ENCODE peak calls at places on chromosomes 2 and 18, in ten cellular contexts. One of them, this sample, is unnamed.

GRCh38 chr2:177325554-177325953 is 61.0 kb upstream of the NFE2L2 start:
- DNase-seq in neuronal stem cell: no peak
- DNase-seq in neural progenitor cell: no peak
- DNase-seq in effector memory CD4-positive, alpha-beta T cell: no peak
- DNase-seq in fibroblast of lung: no peak
- DNase-seq in right cardiac atrium: no peak
- DNase-seq in psoas muscle: no peak
- DNase-seq in left ventricle myocardium inferior: no peak
- DNase-seq in OCI-LY7: no peak
- DNase-seq in cardiac muscle cell: no peak
- DNase-seq in this sample: no peak

GRCh38 chr2:69021027-69021426 is 8.0 kb downstream of the ANTXR1 start:
- DNase-seq in psoas muscle: no peak
- DNase-seq in neuronal stem cell: no peak
- DNase-seq in fibroblast of lung: no peak
- DNase-seq in OCI-LY7: no peak
- DNase-seq in left ventricle myocardium inferior: no peak
- DNase-seq in effector memory CD4-positive, alpha-beta T cell: no peak
- DNase-seq in cardiac muscle cell: no peak
- DNase-seq in neural progenitor cell: no peak
- DNase-seq in right cardiac atrium: no peak
- DNase-seq in this sample: no peak

GRCh38 chr2:105919191-105919811 is 174.6 kb downstream of the NCK2 start:
- DNase-seq in neural progenitor cell: no peak
- DNase-seq in cardiac muscle cell: no peak
- DNase-seq in fibroblast of lung: no peak
- DNase-seq in OCI-LY7: no peak
- DNase-seq in effector memory CD4-positive, alpha-beta T cell: no peak
- DNase-seq in right cardiac atrium: peak; percentile 67
- DNase-seq in neuronal stem cell: no peak
- DNase-seq in left ventricle myocardium inferior: peak; percentile 70
- DNase-seq in psoas muscle: no peak
- DNase-seq in this sample: no peak

GRCh38 chr2:237128026-237128703 is 42.5 kb downstream of the COPS8 start:
- DNase-seq in right cardiac atrium: peak; percentile 94
- DNase-seq in fibroblast of lung: peak; percentile 100
- DNase-seq in neuronal stem cell: peak; percentile 31
- DNase-seq in neural progenitor cell: peak; percentile 44
- DNase-seq in cardiac muscle cell: no peak
- DNase-seq in OCI-LY7: no peak
- DNase-seq in effector memory CD4-positive, alpha-beta T cell: no peak
- DNase-seq in left ventricle myocardium inferior: peak; percentile 86
- DNase-seq in psoas muscle: peak; percentile 95
- DNase-seq in this sample: no peak

GRCh38 chr2:27085670-27086089 is 892 bp upstream of the KHK start:
- DNase-seq in right cardiac atrium: peak; percentile 93
- DNase-seq in neural progenitor cell: peak; percentile 81
- DNase-seq in effector memory CD4-positive, alpha-beta T cell: peak; percentile 4
- DNase-seq in psoas muscle: peak; percentile 91
- DNase-seq in left ventricle myocardium inferior: peak; percentile 82
- DNase-seq in neuronal stem cell: no peak
- DNase-seq in cardiac muscle cell: peak; percentile 72
- DNase-seq in OCI-LY7: no peak
- DNase-seq in fibroblast of lung: peak; percentile 72
- DNase-seq in this sample: no peak

GRCh38 chr2:165646321-165646801 is 147.7 kb downstream of the GALNT3 start:
- DNase-seq in right cardiac atrium: no peak
- DNase-seq in neuronal stem cell: no peak
- DNase-seq in left ventricle myocardium inferior: no peak
- DNase-seq in cardiac muscle cell: peak; percentile 17
- DNase-seq in OCI-LY7: no peak
- DNase-seq in effector memory CD4-positive, alpha-beta T cell: no peak
- DNase-seq in psoas muscle: no peak
- DNase-seq in neural progenitor cell: no peak
- DNase-seq in fibroblast of lung: peak; percentile 31
- DNase-seq in this sample: no peak

GRCh38 chr2:207762146-207762545 is 7.6 kb downstream of the FZD5 start:
- DNase-seq in neural progenitor cell: no peak
- DNase-seq in effector memory CD4-positive, alpha-beta T cell: no peak
- DNase-seq in neuronal stem cell: no peak
- DNase-seq in right cardiac atrium: no peak
- DNase-seq in fibroblast of lung: no peak
- DNase-seq in left ventricle myocardium inferior: no peak
- DNase-seq in OCI-LY7: no peak
- DNase-seq in psoas muscle: no peak
- DNase-seq in cardiac muscle cell: no peak
- DNase-seq in this sample: no peak

GRCh38 chr2:207662203-207662602 is 37.0 kb upstream of the METTL21A start:
- DNase-seq in neuronal stem cell: no peak
- DNase-seq in OCI-LY7: peak; percentile 66
- DNase-seq in right cardiac atrium: no peak
- DNase-seq in neural progenitor cell: no peak
- DNase-seq in effector memory CD4-positive, alpha-beta T cell: no peak
- DNase-seq in fibroblast of lung: no peak
- DNase-seq in left ventricle myocardium inferior: no peak
- DNase-seq in psoas muscle: no peak
- DNase-seq in cardiac muscle cell: no peak
- DNase-seq in this sample: no peak

GRCh38 chr18:36933552-36933951 is 104.6 kb downstream of the KIAA1328 start:
- DNase-seq in right cardiac atrium: no peak
- DNase-seq in cardiac muscle cell: no peak
- DNase-seq in effector memory CD4-positive, alpha-beta T cell: no peak
- DNase-seq in OCI-LY7: no peak
- DNase-seq in neural progenitor cell: no peak
- DNase-seq in left ventricle myocardium inferior: no peak
- DNase-seq in psoas muscle: no peak
- DNase-seq in fibroblast of lung: no peak
- DNase-seq in neuronal stem cell: no peak
- DNase-seq in this sample: no peak

GRCh38 chr2:217223222-217223930 is 363.5 kb upstream of the TNP1 start:
- DNase-seq in right cardiac atrium: no peak
- DNase-seq in cardiac muscle cell: no peak
- DNase-seq in neural progenitor cell: no peak
- DNase-seq in OCI-LY7: peak; percentile 25
- DNase-seq in left ventricle myocardium inferior: no peak
- DNase-seq in fibroblast of lung: peak; percentile 98
- DNase-seq in effector memory CD4-positive, alpha-beta T cell: no peak
- DNase-seq in psoas muscle: no peak
- DNase-seq in neuronal stem cell: no peak
- DNase-seq in this sample: no peak

GRCh38 chr2:48733067-48733503 is 22.4 kb downstream of the LHCGR start:
- DNase-seq in OCI-LY7: no peak
- DNase-seq in left ventricle myocardium inferior: no peak
- DNase-seq in neural progenitor cell: no peak
- DNase-seq in effector memory CD4-positive, alpha-beta T cell: no peak
- DNase-seq in neuronal stem cell: no peak
- DNase-seq in cardiac muscle cell: no peak
- DNase-seq in psoas muscle: no peak
- DNase-seq in fibroblast of lung: no peak
- DNase-seq in right cardiac atrium: no peak
- DNase-seq in this sample: no peak

DNA sequence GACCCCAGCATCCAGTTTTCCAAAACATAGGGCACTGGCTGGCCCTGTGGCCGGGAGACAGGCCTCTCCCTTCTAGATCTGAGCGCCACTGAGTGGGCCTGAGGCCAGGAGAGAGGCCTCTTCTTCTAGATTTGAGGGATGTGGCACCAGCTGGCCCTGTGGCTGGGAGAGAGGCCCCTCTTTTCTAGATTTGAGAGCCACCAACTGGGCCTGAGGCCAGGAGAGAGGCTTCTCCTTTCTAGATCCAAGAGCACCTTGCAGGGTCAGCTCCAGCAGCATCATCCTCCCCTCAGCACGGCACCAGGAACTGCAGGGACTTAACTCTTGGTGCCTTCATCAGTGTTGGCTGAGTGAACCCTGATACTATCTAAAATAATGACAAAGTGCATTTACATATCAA is 114.3 kb upstream of the ALKAL2 start:
- DNase-seq in left ventricle myocardium inferior: no peak
- DNase-seq in right cardiac atrium: no peak
- DNase-seq in neuronal stem cell: no peak
- DNase-seq in psoas muscle: no peak
- DNase-seq in fibroblast of lung: no peak
- DNase-seq in effector memory CD4-positive, alpha-beta T cell: no peak
- DNase-seq in cardiac muscle cell: no peak
- DNase-seq in neural progenitor cell: no peak
- DNase-seq in OCI-LY7: no peak
- DNase-seq in this sample: no peak
- H3K9me3 ChIP-seq in left ventricle myocardium inferior: peaks cover 13% of the 10 kb centered on the region
- H3K9me3 ChIP-seq in right cardiac atrium: no peaks in the 10 kb centered on the region
- H3K9me3 ChIP-seq in neuronal stem cell: peaks cover 4% of the 10 kb centered on the region
- H3K9me3 ChIP-seq in psoas muscle: no peaks in the 10 kb centered on the region
- H3K9me3 ChIP-seq in fibroblast of lung: no peaks in the 10 kb centered on the region
- H3K9me3 ChIP-seq in effector memory CD4-positive, alpha-beta T cell: peaks cover 4% of the 10 kb centered on the region
- H3K9me3 ChIP-seq in cardiac muscle cell: no peaks in the 10 kb centered on the region
- H3K9me3 ChIP-seq in neural progenitor cell: no peaks in the 10 kb centered on the region
- H3K9me3 ChIP-seq in OCI-LY7: no peaks in the 10 kb centered on the region
- H3K9me3 ChIP-seq in this sample: peaks cover 5% of the 10 kb centered on the region

DNA sequence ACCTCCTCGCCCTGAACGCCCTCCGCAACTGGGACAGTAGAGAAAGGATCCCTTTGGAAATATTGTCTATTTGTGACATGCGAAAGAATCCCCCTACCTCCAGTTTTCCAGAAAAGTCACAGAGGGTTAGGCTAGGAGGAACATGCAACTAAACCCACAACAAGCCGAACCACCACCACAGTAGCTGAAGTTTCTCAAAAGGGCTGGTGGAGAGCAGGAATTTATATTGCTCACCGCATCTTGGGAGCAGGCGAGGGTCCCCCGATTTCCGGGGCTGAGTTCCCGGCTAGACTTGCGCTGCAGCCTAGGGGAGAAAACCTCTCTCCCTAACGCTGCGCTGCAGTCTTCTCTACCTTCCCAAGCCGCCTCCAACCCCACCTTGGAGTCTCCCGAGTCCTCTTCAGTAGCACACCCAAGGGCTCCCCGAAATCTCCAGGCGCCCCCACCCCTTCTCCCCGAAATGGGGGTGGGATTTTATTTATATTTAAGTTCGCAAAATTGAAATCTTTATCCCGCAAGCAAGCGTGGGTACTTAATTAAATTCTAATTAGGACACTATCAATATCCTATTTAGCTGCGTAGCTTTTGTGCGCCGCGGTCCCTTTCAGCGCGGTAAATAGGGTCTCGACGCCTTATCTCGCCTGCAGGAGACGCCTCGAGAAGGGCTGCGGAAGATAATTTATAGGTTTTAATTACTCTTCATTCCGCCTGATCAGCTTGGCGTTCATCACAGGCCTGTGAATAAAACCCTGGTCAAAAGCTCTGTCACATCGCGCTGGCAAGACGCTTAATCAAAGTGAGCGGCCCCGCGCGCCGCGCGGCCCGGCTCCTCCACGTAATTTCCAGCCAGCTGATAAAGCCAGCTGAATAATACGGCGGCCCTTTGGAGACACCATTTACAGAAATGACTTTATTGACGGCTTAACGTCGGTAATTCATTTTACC is 2.0 kb upstream of the EN1 start:
- DNase-seq in cardiac muscle cell: no peak
- DNase-seq in psoas muscle: no peak
- DNase-seq in effector memory CD4-positive, alpha-beta T cell: no peak
- DNase-seq in OCI-LY7: no peak
- DNase-seq in neuronal stem cell: peak; percentile 24
- DNase-seq in neural progenitor cell: peak; percentile 41
- DNase-seq in left ventricle myocardium inferior: no peak
- DNase-seq in right cardiac atrium: no peak
- DNase-seq in fibroblast of lung: no peak
- DNase-seq in this sample: no peak
- H3K9me3 ChIP-seq in cardiac muscle cell: no peaks in the 10 kb centered on the region
- H3K9me3 ChIP-seq in psoas muscle: no peaks in the 10 kb centered on the region
- H3K9me3 ChIP-seq in effector memory CD4-positive, alpha-beta T cell: no peaks in the 10 kb centered on the region
- H3K9me3 ChIP-seq in OCI-LY7: no peaks in the 10 kb centered on the region
- H3K9me3 ChIP-seq in neuronal stem cell: peaks cover 4% of the 10 kb centered on the region
- H3K9me3 ChIP-seq in neural progenitor cell: no peaks in the 10 kb centered on the region
- H3K9me3 ChIP-seq in left ventricle myocardium inferior: no peaks in the 10 kb centered on the region
- H3K9me3 ChIP-seq in right cardiac atrium: no peaks in the 10 kb centered on the region
- H3K9me3 ChIP-seq in fibroblast of lung: no peaks in the 10 kb centered on the region
- H3K9me3 ChIP-seq in this sample: no peaks in the 10 kb centered on the region

DNA sequence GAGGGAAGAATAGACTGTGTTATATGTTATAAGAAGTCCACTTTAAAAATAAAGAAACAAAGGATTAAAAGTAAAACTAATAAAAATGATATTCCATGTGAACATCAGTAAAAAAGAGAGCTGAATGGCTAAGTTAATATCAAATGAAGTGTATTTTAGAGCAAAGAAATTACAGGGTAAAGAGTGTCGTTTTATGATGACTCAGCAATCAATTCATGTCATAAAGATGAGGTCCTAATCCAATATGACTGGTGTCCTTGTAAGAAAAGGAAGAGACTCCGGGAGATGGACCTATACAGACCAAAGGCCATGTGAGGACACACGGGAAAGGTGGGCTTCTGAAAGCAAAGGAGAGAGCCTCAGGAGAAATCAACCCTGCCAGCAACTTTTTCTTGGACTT is 615.5 kb upstream of the KLHL29 start:
- DNase-seq in cardiac muscle cell: no peak
- DNase-seq in effector memory CD4-positive, alpha-beta T cell: no peak
- DNase-seq in neuronal stem cell: no peak
- DNase-seq in fibroblast of lung: no peak
- DNase-seq in neural progenitor cell: no peak
- DNase-seq in right cardiac atrium: no peak
- DNase-seq in psoas muscle: no peak
- DNase-seq in OCI-LY7: no peak
- DNase-seq in left ventricle myocardium inferior: no peak
- DNase-seq in this sample: no peak
- H3K9me3 ChIP-seq in cardiac muscle cell: no peaks in the 10 kb centered on the region
- H3K9me3 ChIP-seq in effector memory CD4-positive, alpha-beta T cell: no peaks in the 10 kb centered on the region
- H3K9me3 ChIP-seq in neuronal stem cell: peaks cover 2% of the 10 kb centered on the region
- H3K9me3 ChIP-seq in fibroblast of lung: no peaks in the 10 kb centered on the region
- H3K9me3 ChIP-seq in neural progenitor cell: no peaks in the 10 kb centered on the region
- H3K9me3 ChIP-seq in right cardiac atrium: no peaks in the 10 kb centered on the region
- H3K9me3 ChIP-seq in psoas muscle: no peaks in the 10 kb centered on the region
- H3K9me3 ChIP-seq in OCI-LY7: no peaks in the 10 kb centered on the region
- H3K9me3 ChIP-seq in left ventricle myocardium inferior: peaks cover 10% of the 10 kb centered on the region
- H3K9me3 ChIP-seq in this sample: no peaks in the 10 kb centered on the region

GRCh38 chr2:125581561-125581960 is 1074.4 kb upstream of the GYPC start:
- DNase-seq in neuronal stem cell: no peak
- DNase-seq in OCI-LY7: no peak
- DNase-seq in fibroblast of lung: no peak
- DNase-seq in left ventricle myocardium inferior: no peak
- DNase-seq in cardiac muscle cell: no peak
- DNase-seq in neural progenitor cell: peak; percentile 11
- DNase-seq in effector memory CD4-positive, alpha-beta T cell: no peak
- DNase-seq in right cardiac atrium: no peak
- DNase-seq in psoas muscle: no peak
- DNase-seq in this sample: no peak

GRCh38 chr2:125588780-125589179 is 1067.2 kb upstream of the GYPC start:
- DNase-seq in psoas muscle: no peak
- DNase-seq in left ventricle myocardium inferior: no peak
- DNase-seq in neuronal stem cell: no peak
- DNase-seq in effector memory CD4-positive, alpha-beta T cell: no peak
- DNase-seq in OCI-LY7: no peak
- DNase-seq in right cardiac atrium: no peak
- DNase-seq in cardiac muscle cell: no peak
- DNase-seq in neural progenitor cell: no peak
- DNase-seq in fibroblast of lung: no peak
- DNase-seq in this sample: no peak

GRCh38 chr2:125582521-125582920 is 1073.4 kb upstream of the GYPC start:
- DNase-seq in fibroblast of lung: no peak
- DNase-seq in cardiac muscle cell: peak; percentile 6
- DNase-seq in effector memory CD4-positive, alpha-beta T cell: no peak
- DNase-seq in right cardiac atrium: no peak
- DNase-seq in neural progenitor cell: no peak
- DNase-seq in psoas muscle: no peak
- DNase-seq in neuronal stem cell: no peak
- DNase-seq in OCI-LY7: no peak
- DNase-seq in left ventricle myocardium inferior: no peak
- DNase-seq in this sample: no peak

GRCh38 chr2:125584732-125585131 is 1071.2 kb upstream of the GYPC start:
- DNase-seq in left ventricle myocardium inferior: no peak
- DNase-seq in psoas muscle: no peak
- DNase-seq in fibroblast of lung: no peak
- DNase-seq in cardiac muscle cell: no peak
- DNase-seq in right cardiac atrium: no peak
- DNase-seq in effector memory CD4-positive, alpha-beta T cell: no peak
- DNase-seq in neuronal stem cell: no peak
- DNase-seq in OCI-LY7: no peak
- DNase-seq in neural progenitor cell: no peak
- DNase-seq in this sample: no peak
- H3K9me3 ChIP-seq in left ventricle myocardium inferior: peaks cover 7% of the 10 kb centered on the region
- H3K9me3 ChIP-seq in psoas muscle: no peaks in the 10 kb centered on the region
- H3K9me3 ChIP-seq in fibroblast of lung: no peaks in the 10 kb centered on the region
- H3K9me3 ChIP-seq in cardiac muscle cell: no peaks in the 10 kb centered on the region
- H3K9me3 ChIP-seq in right cardiac atrium: no peaks in the 10 kb centered on the region
- H3K9me3 ChIP-seq in effector memory CD4-positive, alpha-beta T cell: no peaks in the 10 kb centered on the region
- H3K9me3 ChIP-seq in neuronal stem cell: no peaks in the 10 kb centered on the region
- H3K9me3 ChIP-seq in OCI-LY7: no peaks in the 10 kb centered on the region
- H3K9me3 ChIP-seq in neural progenitor cell: no peaks in the 10 kb centered on the region
- H3K9me3 ChIP-seq in this sample: peaks cover 3% of the 10 kb centered on the region